ENCODE peak calls at places on chromosomes 12 and 14, in seven cellular contexts. D, O, V, F, W, R and C are unnamed samples.
A peak's percentile ranks its signal among the peaks of the same experiment; 100 is the strongest.

GRCh38 chr12:30836656-30837445 is 82.1 kb upstream of the CAPRIN2 start:
- DNase-seq in D (no peak), O (no peak), V (no peak), F (no peak), W (no peak), R (no peak), C (no peak)

GRCh38 chr14:54687750-54688119 is 120.8 kb downstream of the SAMD4A start:
- DNase-seq in D (no peak), O (no peak), V (no peak), F (no peak), W (no peak), R (no peak), C (no peak)

GRCh38 chr14:104107611-104108569 is 22.4 kb downstream of the ASPG start:
- DNase-seq in D (no peak), O (no peak), V (no peak), F (no peak), W (no peak), R (no peak), C (peak; percentile 54)

GRCh38 chr12:12018454-12018853 is 52.3 kb upstream of the BCL2L14 start:
- DNase-seq in D (no peak), O (peak; percentile 25), V (no peak), F (no peak), W (no peak), R (no peak), C (no peak)

GRCh38 chr12:24600996-24601395 is 347.9 kb downstream of the BCAT1 start:
- DNase-seq in D (no peak), O (peak; percentile 69), V (no peak), F (no peak), W (no peak), R (no peak), C (no peak)

GRCh38 chr12:41013921-41014642 is 174.0 kb upstream of the PDZRN4 start:
- DNase-seq in D (no peak), O (no peak), V (no peak), F (no peak), W (no peak), R (no peak), C (no peak)

GRCh38 chr12:4292266-4293063 is 18.9 kb downstream of the CCND2 start:
- DNase-seq in D (no peak), O (no peak), V (no peak), F (no peak), W (no peak), R (no peak), C (no peak)

GRCh38 chr12:130566446-130567155 is 149.5 kb downstream of the RIMBP2 start:
- DNase-seq in D (no peak), O (no peak), V (no peak), F (no peak), W (no peak), R (no peak), C (no peak)

GRCh38 chr12:49644620-49644994 is 21.2 kb downstream of the PRPF40B start:
- DNase-seq in D (peak; percentile 63), O (peak; percentile 68), V (peak; percentile 64), F (peak; percentile 26), W (peak; percentile 74), R (peak; percentile 83), C (no peak)

GRCh38 chr14:23094666-23095195 is at the start of gene ACIN1:
- DNase-seq in D (peak; percentile 53), O (peak; percentile 64), V (peak; percentile 55), F (no peak), W (no peak), R (peak; percentile 66), C (peak; percentile 84)

GRCh38 chr14:85188836-85189235 is 341.1 kb upstream of the FLRT2 start:
- DNase-seq in D (no peak), O (no peak), V (no peak), F (no peak), W (no peak), R (no peak), C (no peak)

GRCh38 chr14:68564236-68564825 is 228.5 kb downstream of the ZFP36L1 start:
- DNase-seq in D (no peak), O (no peak), V (no peak), F (no peak), W (no peak), R (no peak), C (no peak)

GRCh38 chr14:60981626-60982455 is 796 bp downstream of the SLC38A6 start:
- DNase-seq in D (no peak), O (peak; percentile 77), V (no peak), F (peak; percentile 15), W (no peak), R (no peak), C (no peak)

GRCh38 chr12:68480526-68480925 is 130.2 kb upstream of the RAP1B start:
- DNase-seq in D (no peak), O (no peak), V (no peak), F (no peak), W (no peak), R (no peak), C (no peak)

GRCh38 chr14:92160619-92161018 is 38.9 kb downstream of the CPSF2 start:
- DNase-seq in D (no peak), O (peak; percentile 12), V (no peak), F (no peak), W (no peak), R (no peak), C (no peak)

GRCh38 chr12:39239484-39240143 is 203.3 kb downstream of the KIF21A start:
- DNase-seq in D (no peak), O (no peak), V (no peak), F (no peak), W (no peak), R (no peak), C (no peak)

GRCh38 chr14:94342334-94342934 is 19.3 kb upstream of the SERPINA6 start:
- DNase-seq in D (no peak), O (peak; percentile 92), V (no peak), F (no peak), W (no peak), R (no peak), C (peak; percentile 89)